ENCODE peak calls at places on chromosome 19, in four cellular contexts. F is HepG2, P is K562, V is GM12878. O is an unnamed sample.

GRCh38 chr19:14476663-14477401 is 1.7 kb upstream of the PTGER1 start:
- DNase-seq in V (no peak), P (peak), F (no peak), O (peak)

GRCh38 chr19:13012690-13013608 is 17.7 kb downstream of the NFIX start:
- DNase-seq in F (peak), V (no peak), P (peak), O (no peak)

GRCh38 chr19:44653977-44654784 is 10.5 kb downstream of the PVR start:
- DNase-seq in P (peak), F (peak), V (peak), O (peak)

GRCh38 chr19:34962281-34962944 is 1.6 kb downstream of the ZNF792 start:
- DNase-seq in P (peak), V (no peak), F (peak), O (no peak)

GRCh38 chr19:7895565-7895964 is 7.3 kb downstream of the LRRC8E start:
- DNase-seq in F (no peak), P (no peak), V (no peak), O (no peak)

GRCh38 chr19:11931513-11931912 is 6.6 kb downstream of the ZNF700 start:
- DNase-seq in F (no peak), V (no peak), P (no peak), O (no peak)

GRCh38 chr19:543912-544608 is at the start of gene GZMM:
- DNase-seq in P (peak), V (no peak), F (no peak), O (no peak)

GRCh38 chr19:944171-944567 is 18.3 kb downstream of the ARID3A start:
- DNase-seq in F (no peak), V (no peak), P (peak), O (no peak)

GRCh38 chr19:850221-850978 is 1.7 kb upstream of the ELANE start:
- DNase-seq in P (peak), F (no peak), V (no peak), O (no peak)

GRCh38 chr19:21566073-21566472 is 60.7 kb downstream of the ZNF429 start:
- DNase-seq in F (no peak), V (no peak), P (no peak), O (no peak)

GRCh38 chr19:28294395-28294794 is 918.6 kb downstream of the UQCRFS1 start:
- DNase-seq in P (peak), V (no peak), F (no peak), O (no peak)

GRCh38 chr19:54388001-54388802 is 23.5 kb upstream of the LAIR1 start:
- DNase-seq in V (no peak), F (no peak), P (no peak), O (no peak)

GRCh38 chr19:46625731-46626130 is 842 bp upstream of the PTGIR start:
- DNase-seq in V (no peak), F (no peak), P (no peak), O (no peak)

GRCh38 chr19:48556825-48557224 is 4.9 kb downstream of the SULT2B1 start:
- DNase-seq in V (no peak), P (no peak), F (no peak), O (no peak)

GRCh38 chr19:355134-355533 is 10.5 kb upstream of the MIER2 start:
- DNase-seq in P (no peak), F (no peak), V (no peak), O (no peak)

GRCh38 chr19:6743071-6743470 is 3.6 kb downstream of the TRIP10 start:
- DNase-seq in F (no peak), V (no peak), P (no peak), O (no peak)

GRCh38 chr19:45995715-45996385 is 583 bp downstream of the CCDC61 start:
- DNase-seq in F (no peak), P (peak), V (no peak), O (no peak)

GRCh38 chr19:47895165-47895782 is 9.2 kb upstream of the SULT2A1 start:
- DNase-seq in F (peak), P (no peak), V (no peak), O (no peak)

GRCh38 chr19:49229416-49229815 is 71.8 kb downstream of the TRPM4 start:
- DNase-seq in F (no peak), V (no peak), P (no peak), O (no peak)

GRCh38 chr19:47628058-47628771 is 19.3 kb downstream of the BICRA start:
- DNase-seq in V (no peak), F (no peak), P (no peak), O (no peak)

GRCh38 chr19:16571689-16572331 is 405 bp downstream of the SLC35E1 start:
- DNase-seq in P (no peak), F (no peak), V (no peak), O (peak)

GRCh38 chr19:55132453-55133129 is 15.2 kb upstream of the PPP1R12C start:
- DNase-seq in P (no peak), F (no peak), V (no peak), O (no peak)

GRCh38 chr19:38201731-38202130 is 22.3 kb downstream of the DPF1 start:
- DNase-seq in V (no peak), F (no peak), P (no peak), O (no peak)

GRCh38 chr19:39297931-39298634 is 1.9 kb downstream of the IFNL1 start:
- DNase-seq in P (no peak), V (no peak), F (no peak), O (no peak)

GRCh38 chr19:55694656-55695491 is 19.8 kb downstream of the EPN1 start:
- DNase-seq in V (no peak), F (no peak), P (no peak), O (no peak)

GRCh38 chr19:46710687-46711086 is 6.2 kb downstream of the PRKD2 start:
- DNase-seq in V (no peak), P (peak), F (no peak), O (peak)

GRCh38 chr19:737591-738093 is 13.3 kb upstream of the MISP start:
- DNase-seq in P (peak), V (no peak), F (peak), O (peak)

GRCh38 chr19:971795-972194 is 12.3 kb upstream of the WDR18 start:
- DNase-seq in V (no peak), F (no peak), P (no peak), O (no peak)

GRCh38 chr19:47651132-47651531 is 42.2 kb downstream of the BICRA start:
- DNase-seq in F (no peak), V (no peak), P (no peak), O (no peak)

GRCh38 chr19:18233224-18233825 is 7.1 kb upstream of the PDE4C start:
- DNase-seq in F (peak), V (no peak), P (peak), O (peak)
- TF ChIP-seq FOXM1 in F (peak), V (no peak), P (no peak), O (no peak)

GRCh38 chr19:58118979-58119733 is 21.1 kb upstream of the ZSCAN18 start:
- DNase-seq in F (no peak), V (no peak), P (no peak), O (no peak)

GRCh38 chr19:58123354-58123753 is 25.3 kb upstream of the ZSCAN18 start:
- DNase-seq in P (no peak), F (no peak), V (no peak), O (no peak)

DNA sequence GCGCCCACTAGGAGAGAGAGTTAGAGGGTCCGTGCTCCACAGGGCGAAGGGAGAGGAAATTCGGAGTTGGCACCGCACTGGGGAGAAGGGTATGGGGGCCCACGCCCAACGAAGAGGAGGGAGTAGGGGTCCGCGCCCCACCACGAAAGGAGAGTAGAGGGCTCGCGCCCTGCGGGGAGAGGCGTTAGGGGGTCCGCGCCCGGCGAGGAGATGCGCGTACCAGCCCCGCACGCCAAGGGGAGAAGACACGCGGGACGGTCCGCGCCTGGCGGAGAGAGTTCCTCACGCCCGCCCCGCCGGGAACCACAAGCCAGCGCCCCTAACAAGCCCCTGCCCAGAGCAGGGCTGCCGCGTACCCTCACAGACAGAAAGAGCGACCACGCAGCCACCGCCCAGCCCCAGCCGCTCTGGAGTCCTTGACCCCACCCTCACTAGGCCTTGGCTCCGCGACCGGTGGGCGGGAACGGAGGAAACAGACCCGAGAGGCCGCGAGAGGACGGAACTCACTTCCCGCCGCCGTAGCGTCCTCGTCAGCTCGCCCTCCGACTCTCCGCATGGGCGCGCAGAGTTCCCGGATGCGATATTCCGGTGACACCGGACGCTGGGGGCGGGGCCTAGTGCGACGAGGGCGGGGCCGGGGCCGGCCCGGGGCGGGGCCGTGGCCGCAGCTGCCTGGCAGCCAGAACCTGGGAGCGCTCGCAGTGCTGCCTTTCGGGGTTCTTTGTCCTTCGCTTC is 20.0 kb upstream of the ZSCAN18 start:
- DNase-seq in P (no peak), V (no peak), F (no peak), O (no peak)
- TF ChIP-seq FOXK2 in P (no peak), V (no peak), F (no peak), O (no peak)

DNA sequence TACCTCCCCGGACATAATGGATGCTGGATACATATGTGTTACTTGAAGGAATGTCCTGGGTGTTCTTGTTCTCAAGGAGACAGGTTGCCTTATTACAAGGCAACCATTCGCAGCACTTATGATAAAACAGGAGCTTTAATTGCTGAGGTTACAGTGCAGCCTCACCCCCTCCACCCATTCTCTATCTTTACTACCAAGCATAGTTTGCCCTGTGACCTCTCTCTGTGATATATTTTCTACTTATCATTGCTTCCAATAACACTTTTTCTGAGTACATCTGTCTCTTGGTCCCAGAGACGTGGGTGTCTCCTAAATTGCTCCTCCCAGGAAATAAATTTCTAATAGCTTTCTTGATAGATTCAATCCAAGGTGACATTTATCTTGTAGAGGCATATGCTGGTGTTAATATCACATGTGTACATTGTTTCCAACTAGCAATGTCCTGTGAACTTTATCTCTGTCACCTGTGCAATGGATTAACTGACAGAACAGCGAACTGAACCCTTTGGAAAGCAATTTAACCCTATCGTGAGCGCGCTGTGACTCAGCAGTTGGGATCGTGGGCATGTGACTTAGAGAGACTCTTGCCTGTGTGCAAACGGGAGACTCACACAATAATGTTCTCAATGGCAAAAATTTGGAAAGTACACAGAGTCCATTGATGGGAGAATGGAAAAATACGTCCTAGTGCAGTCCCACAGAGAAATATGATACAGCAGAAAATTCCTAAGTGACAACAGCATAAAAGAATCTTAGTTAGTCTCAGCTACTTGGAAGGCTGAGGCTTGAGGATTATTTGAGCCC is 6.9 kb upstream of the MAP2K2 start:
- DNase-seq in P (peak), F (peak), V (no peak), O (no peak)
- TF ChIP-seq FOXM1 in P (peak), F (no peak), V (no peak), O (no peak)

DNA sequence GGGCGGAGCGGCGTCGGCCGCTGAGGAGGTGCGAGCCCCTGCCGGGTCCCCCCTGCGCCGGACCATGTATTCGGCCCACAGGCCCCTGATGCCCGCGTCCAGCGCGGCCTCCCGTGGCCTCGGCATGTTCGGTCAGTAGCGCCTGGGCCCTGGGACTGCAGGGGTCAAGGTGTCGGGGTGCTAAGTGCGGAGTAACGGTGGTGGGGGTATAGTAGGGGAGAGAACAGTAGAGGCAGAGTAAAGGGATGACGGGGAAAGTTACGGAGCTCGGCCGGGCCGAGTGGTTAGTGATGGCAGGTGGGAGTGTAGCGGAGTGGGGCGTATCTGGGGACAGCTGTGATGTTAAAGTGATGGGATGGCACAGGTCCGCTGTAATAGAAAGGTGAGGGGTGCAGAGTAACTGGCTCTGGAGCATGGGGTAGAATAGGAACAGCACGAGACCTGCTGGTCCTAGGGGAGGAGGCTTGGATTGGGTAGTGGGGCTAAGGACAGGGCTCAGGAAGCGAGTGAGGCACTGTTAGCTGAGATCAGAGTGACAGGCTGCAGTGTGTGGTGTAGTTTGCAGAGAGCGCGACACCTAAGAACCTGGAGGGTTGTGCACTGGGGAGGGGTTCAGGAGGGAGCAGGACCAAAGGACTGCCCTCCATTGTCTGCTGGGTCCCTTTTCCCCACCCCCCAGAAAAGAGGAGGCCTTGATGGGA is 15.7 kb downstream of the CIC start:
- DNase-seq in F (no peak), V (no peak), P (no peak), O (no peak)
- TF ChIP-seq FOXK2 in F (no peak), V (no peak), P (no peak), O (no peak)

DNA sequence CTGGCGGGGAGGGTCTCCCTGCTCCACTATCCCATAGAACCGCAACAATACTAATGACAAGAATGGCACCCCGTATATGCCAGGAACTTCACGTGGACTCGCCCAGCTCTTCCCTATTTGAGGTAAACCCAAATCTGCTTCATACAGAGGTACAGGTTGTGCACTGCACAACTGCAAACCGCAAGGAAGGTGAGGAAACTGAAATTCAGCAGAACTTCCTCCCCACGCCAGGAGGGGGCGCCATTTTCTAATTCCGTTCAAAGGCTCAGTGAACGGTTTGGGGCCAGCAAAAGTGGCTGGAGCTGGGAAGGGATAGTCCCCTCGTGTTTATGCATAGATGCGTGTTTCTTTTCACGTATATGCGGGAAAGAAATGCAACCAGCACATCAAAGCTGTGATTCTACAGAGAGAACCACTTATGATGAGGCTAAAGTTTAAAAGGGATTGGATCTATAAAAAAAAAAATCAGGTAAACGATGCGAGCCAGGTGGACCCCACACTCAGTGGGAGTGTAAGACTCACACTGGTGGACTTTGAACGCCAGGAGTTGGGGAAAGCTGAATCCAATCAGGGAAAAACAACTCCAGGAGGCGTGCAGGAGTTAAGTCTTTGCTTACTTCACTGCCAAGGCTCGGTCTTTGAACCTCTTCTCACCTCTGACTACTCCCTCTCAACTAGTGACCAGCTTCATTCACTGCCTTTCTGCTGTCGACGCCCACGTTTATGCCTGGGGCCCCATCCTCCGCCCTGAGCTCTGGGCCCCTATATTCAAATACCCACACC is 20.3 kb downstream of the C19orf81 start:
- DNase-seq in F (no peak), P (peak), V (no peak), O (peak)
- TF ChIP-seq FOXM1 in F (no peak), P (no peak), V (no peak), O (no peak)

DNA sequence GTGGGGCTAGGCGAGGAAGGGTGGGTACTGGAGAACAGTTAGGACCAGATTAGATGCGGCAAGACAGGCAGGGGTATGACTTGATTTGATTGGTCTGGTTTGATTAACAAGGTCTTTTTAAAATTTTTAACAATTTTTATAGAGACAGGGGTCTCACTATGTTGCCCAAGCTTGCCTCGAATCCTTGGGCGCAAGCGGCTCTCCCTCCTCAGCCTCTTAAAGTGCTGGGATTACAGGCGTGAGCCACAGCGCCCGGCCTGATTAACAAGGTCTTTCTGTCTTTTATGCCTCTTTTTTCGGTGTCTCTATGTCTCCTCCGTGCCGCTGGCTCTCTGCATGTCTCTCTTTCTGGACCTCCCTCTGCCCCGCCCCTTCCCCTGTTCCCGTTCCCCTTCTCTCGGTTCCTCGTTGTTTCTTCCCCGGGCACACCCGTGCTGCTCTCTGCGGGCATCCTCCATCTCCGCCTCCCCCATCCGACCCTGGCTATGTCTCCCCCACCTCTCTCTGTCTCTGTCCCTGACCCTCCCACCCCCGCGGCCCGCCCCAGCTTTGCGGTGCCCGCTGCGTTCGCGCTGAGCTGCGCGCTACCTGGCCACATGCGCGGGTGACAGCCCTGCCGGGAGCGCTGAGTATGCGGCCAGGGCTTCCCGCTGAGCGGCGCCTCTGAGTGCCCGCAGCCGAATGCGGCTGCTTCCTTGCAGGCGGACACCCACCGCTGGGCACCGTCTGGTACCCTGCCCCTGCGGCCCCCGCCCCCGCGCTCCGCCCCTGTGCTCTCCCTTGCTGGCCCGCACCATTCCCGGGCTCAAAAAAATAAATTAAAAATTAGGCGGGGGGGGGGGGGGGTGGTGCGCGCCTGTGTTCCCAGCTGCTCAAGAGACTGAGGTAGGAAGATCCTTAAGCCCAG is 8.1 kb upstream of the SDHAF1 start:
- DNase-seq in F (no peak), V (no peak), P (no peak), O (peak)
- TF ChIP-seq FOXK2 in F (no peak), V (no peak), P (no peak), O (no peak)

GRCh38 chr19:2015611-2015950 is at the start of gene BTBD2:
- DNase-seq in P (peak), V (no peak), F (no peak), O (peak)

GRCh38 chr19:2014731-2015610 is 543 bp downstream of the BTBD2 start:
- DNase-seq in V (no peak), F (no peak), P (no peak), O (no peak)

GRCh38 chr19:2014081-2014693 is 1.3 kb downstream of the BTBD2 start:
- DNase-seq in P (no peak), F (no peak), V (no peak), O (no peak)

GRCh38 chr19:2013683-2013961 is 1.9 kb downstream of the BTBD2 start:
- DNase-seq in V (no peak), P (no peak), F (no peak), O (no peak)

GRCh38 chr19:2016041-2016807 is 710 bp upstream of the BTBD2 start:
- DNase-seq in P (peak), F (peak), V (peak), O (peak)
- TF ChIP-seq FOXM1 in P (no peak), F (no peak), V (no peak), O (no peak)

O was measured in HEK293T.